ENCODE peak calls at places on chromosome 16, in eight cellular contexts. K is IMR-90, V is H1, U is nephron progenitor cell, O is AG04450, L is GM10248, S is heart right ventricle, D is heart left ventricle. N is an unnamed sample.

GRCh38 chr16:11349599-11350276 is 4.5 kb downstream of the RMI2 start:
- DNase-seq in K (peak), V (no peak), U (no peak), O (no peak), L (no peak), S (peak), D (peak), N (peak)

GRCh38 chr16:11743308-11744074 is 834 bp upstream of the TXNDC11 start:
- DNase-seq in K (peak), V (no peak), U (no peak), O (no peak), L (peak), S (peak), D (peak), N (peak)

GRCh38 chr16:55036371-55036821 is 105.7 kb downstream of the IRX5 start:
- DNase-seq in K (no peak), V (peak), U (no peak), O (no peak), L (no peak), S (no peak), D (no peak), N (no peak)

GRCh38 chr16:68236804-68237242 is 896 bp upstream of the ESRP2 start:
- DNase-seq in K (no peak), V (no peak), U (peak), O (no peak), L (peak), S (no peak), D (no peak), N (no peak)

GRCh38 chr16:2497116-2497630 is 16.6 kb upstream of the ATP6V0C start:
- DNase-seq in K (no peak), V (no peak), U (peak), O (no peak), L (no peak), S (peak), D (peak), N (no peak)

GRCh38 chr16:10067406-10067805 is 114.8 kb downstream of the GRIN2A start:
- DNase-seq in K (no peak), V (no peak), U (no peak), O (no peak), L (no peak), S (no peak), D (no peak), N (no peak)

GRCh38 chr16:89460556-89460955 is 29.8 kb downstream of the ANKRD11 start:
- DNase-seq in K (no peak), V (no peak), U (no peak), O (no peak), L (no peak), S (no peak), D (no peak), N (no peak)

GRCh38 chr16:89312194-89312593 is 94.7 kb downstream of the ZNF778 start:
- DNase-seq in K (no peak), V (no peak), U (no peak), O (no peak), L (no peak), S (no peak), D (no peak), N (no peak)

GRCh38 chr16:890716-891352 is 80.0 kb downstream of the LMF1 start:
- DNase-seq in K (no peak), V (no peak), U (no peak), O (no peak), L (no peak), S (no peak), D (no peak), N (no peak)

GRCh38 chr16:81548901-81549546 is 104.4 kb downstream of the CMIP start:
- DNase-seq in K (no peak), V (no peak), U (no peak), O (no peak), L (no peak), S (no peak), D (no peak), N (no peak)

GRCh38 chr16:89391-90302 is 11.6 kb downstream of the MPG start:
- DNase-seq in K (no peak), V (no peak), U (no peak), O (no peak), L (no peak), S (no peak), D (peak), N (no peak)

GRCh38 chr16:85010446-85010930 is 847 bp downstream of the ZDHHC7 start:
- DNase-seq in K (no peak), V (no peak), U (no peak), O (no peak), L (no peak), S (no peak), D (no peak), N (no peak)

GRCh38 chr16:55330726-55331647 is 7.0 kb downstream of the IRX6 start:
- DNase-seq in K (no peak), V (no peak), U (peak), O (no peak), L (no peak), S (no peak), D (peak), N (no peak)

GRCh38 chr16:49637511-49637910 is 218.4 kb downstream of the ZNF423 start:
- DNase-seq in K (no peak), V (no peak), U (no peak), O (no peak), L (no peak), S (no peak), D (no peak), N (no peak)

GRCh38 chr16:22424161-22424937 is 49.9 kb upstream of the CDR2 start:
- DNase-seq in K (no peak), V (peak), U (no peak), O (no peak), L (no peak), S (no peak), D (peak), N (no peak)

GRCh38 chr16:88868974-88869672 is 2.7 kb upstream of the PABPN1L start:
- DNase-seq in K (no peak), V (no peak), U (no peak), O (no peak), L (no peak), S (no peak), D (no peak), N (no peak)

GRCh38 chr16:50309527-50310307 is 43.4 kb downstream of the ADCY7 start:
- DNase-seq in K (no peak), V (no peak), U (no peak), O (no peak), L (no peak), S (no peak), D (no peak), N (no peak)

GRCh38 chr16:21684199-21684598 is 20.4 kb downstream of the OTOA start:
- DNase-seq in K (no peak), V (peak), U (no peak), O (no peak), L (peak), S (no peak), D (no peak), N (no peak)

GRCh38 chr16:15636392-15636873 is 6.5 kb downstream of the MARF1 start:
- DNase-seq in K (no peak), V (no peak), U (no peak), O (no peak), L (peak), S (no peak), D (no peak), N (no peak)

GRCh38 chr16:89921699-89922476 is 1.3 kb upstream of the TUBB3 start:
- DNase-seq in K (peak), V (peak), U (peak), O (peak), L (no peak), S (peak), D (peak), N (peak)

GRCh38 chr16:79089735-79090284 is 510.7 kb downstream of the MAF start:
- DNase-seq in K (no peak), V (no peak), U (no peak), O (no peak), L (no peak), S (peak), D (no peak), N (no peak)

GRCh38 chr16:2963611-2964415 is at the start of gene KREMEN2:
- DNase-seq in K (no peak), V (peak), U (peak), O (no peak), L (peak), S (no peak), D (no peak), N (no peak)

GRCh38 chr16:3007957-3008748 is 4.6 kb upstream of the CLDN9 start:
- DNase-seq in K (no peak), V (peak), U (no peak), O (no peak), L (no peak), S (no peak), D (no peak), N (peak)

GRCh38 chr16:1158456-1159324 is 5.8 kb downstream of the CACNA1H start:
- DNase-seq in K (peak), V (no peak), U (peak), O (no peak), L (no peak), S (peak), D (peak), N (no peak)

GRCh38 chr16:77336637-77337036 is 98.2 kb downstream of the ADAMTS18 start:
- DNase-seq in K (no peak), V (no peak), U (no peak), O (no peak), L (no peak), S (no peak), D (no peak), N (no peak)

GRCh38 chr16:19655242-19655777 is 62.7 kb downstream of the KNOP1 start:
- DNase-seq in K (no peak), V (no peak), U (no peak), O (no peak), L (no peak), S (no peak), D (no peak), N (no peak)

GRCh38 chr16:19662351-19662750 is 55.7 kb downstream of the KNOP1 start:
- DNase-seq in K (no peak), V (no peak), U (no peak), O (no peak), L (no peak), S (no peak), D (no peak), N (no peak)

GRCh38 chr16:19660432-19660831 is 57.6 kb downstream of the KNOP1 start:
- DNase-seq in K (peak), V (no peak), U (no peak), O (no peak), L (no peak), S (no peak), D (no peak), N (no peak)

GRCh38 chr16:19657831-19658230 is 60.2 kb downstream of the KNOP1 start:
- DNase-seq in K (no peak), V (no peak), U (no peak), O (no peak), L (no peak), S (no peak), D (no peak), N (no peak)

GRCh38 chr16:19659554-19659953 is 58.5 kb downstream of the KNOP1 start:
- DNase-seq in K (peak), V (no peak), U (no peak), O (no peak), L (no peak), S (no peak), D (no peak), N (no peak)
- TF ChIP-seq CTCF in K (no peak), V (no peak), U (no peak), O (no peak), L (no peak), S (peak), D (no peak), N (no peak)

DNA sequence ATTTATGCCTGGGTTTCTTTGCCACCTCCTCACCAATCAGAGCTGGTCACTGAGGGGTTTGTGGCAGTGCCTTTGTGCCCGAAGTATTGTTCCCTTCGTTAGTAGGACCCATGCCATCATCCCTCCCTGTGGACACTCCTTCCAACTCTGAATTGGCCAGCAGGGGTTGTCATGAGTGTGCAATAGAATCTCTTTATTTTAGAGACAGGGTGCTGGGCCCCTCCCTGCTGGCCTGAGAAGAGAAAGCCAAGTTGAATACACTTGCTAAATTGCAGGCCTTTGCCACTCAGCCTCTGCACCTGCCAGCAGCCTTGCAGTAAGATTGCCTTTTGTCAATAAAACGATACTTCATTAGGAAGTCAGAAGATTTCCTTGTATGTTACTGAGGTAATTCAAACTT is 40.7 kb upstream of the SLC12A3 start:
- DNase-seq in K (no peak), V (no peak), U (no peak), O (no peak), L (no peak), S (peak), D (no peak), N (peak)
- TF ChIP-seq CTCF in K (peak), V (no peak), U (no peak), O (peak), L (no peak), S (no peak), D (no peak), N (no peak)

DNA sequence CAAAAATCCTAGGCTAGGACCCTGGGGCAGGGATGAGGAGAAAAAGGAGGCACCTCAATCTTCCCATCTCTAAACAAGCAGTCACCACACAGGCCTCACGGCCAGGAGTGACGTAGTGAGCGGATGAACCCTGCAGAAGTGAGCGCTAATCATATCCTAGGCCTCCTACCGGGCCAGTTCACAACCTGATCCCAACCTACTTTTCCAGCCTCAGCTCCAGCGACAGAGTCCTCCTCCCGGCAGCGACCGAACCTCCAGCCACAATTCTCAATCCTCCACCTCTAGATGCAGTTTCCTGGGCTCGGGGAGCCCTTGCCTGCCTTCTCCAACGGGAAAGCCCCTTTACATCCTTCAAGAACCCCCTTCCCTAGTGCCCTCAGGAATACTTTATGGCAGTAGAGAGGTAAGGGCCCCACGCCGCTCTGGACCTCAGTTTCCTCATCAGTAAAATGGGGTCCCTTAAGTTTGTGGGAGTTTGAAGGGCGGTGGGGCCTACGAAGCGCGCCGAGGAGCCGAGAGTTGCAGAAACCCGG is 1.4 kb downstream of the ZNF668 start:
- DNase-seq in K (peak), V (no peak), U (peak), O (no peak), L (peak), S (no peak), D (no peak), N (no peak)
- TF ChIP-seq CTCF in K (no peak), V (no peak), U (no peak), O (no peak), L (no peak), S (no peak), D (no peak), N (no peak)

DNA sequence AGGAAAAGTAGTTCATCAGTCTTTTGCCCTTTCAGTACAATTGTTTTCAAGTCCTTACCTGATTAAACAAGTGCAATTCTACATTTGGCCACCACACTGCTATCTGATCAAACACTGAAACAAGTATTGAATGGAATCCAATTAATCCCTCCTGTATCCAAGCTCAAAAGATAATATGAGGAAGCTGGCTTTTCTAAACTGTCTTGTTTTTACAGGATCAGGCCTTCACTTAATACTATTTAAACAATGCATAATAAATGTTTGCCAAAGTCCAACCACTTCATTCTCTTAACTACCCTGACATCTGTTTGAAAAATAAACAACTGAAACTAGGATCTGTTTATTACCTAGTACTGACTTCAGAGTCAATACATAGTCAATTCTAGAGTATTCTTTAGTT is 131.6 kb downstream of the MRTFB start:
- DNase-seq in K (no peak), V (no peak), U (no peak), O (no peak), L (no peak), S (no peak), D (no peak), N (no peak)
- TF ChIP-seq CTCF in K (no peak), V (no peak), U (peak), O (peak), L (no peak), S (peak), D (peak), N (no peak)

DNA sequence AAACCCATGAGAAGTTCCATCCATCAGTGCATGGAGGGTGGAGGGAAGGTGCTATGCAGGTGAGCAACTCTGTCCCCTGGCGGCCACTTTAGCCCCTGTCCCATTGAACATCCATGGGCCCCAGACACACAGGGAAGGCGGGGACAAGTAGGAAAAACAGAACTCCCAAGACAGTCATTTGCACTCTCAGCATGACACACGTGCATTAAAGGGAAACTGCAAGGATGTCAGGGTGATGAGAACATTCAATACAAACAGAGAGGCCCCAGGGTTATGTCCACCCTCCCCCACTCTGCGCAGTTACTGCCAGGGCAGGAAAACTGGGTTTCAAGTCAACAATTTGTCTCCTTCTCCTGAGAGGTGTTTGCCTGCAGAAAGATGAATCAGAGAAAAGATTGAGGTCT is 44.0 kb upstream of the AKTIP start:
- DNase-seq in K (peak), V (no peak), U (peak), O (no peak), L (no peak), S (no peak), D (no peak), N (no peak)
- TF ChIP-seq CTCF in K (no peak), V (peak), U (peak), O (no peak), L (peak), S (peak), D (no peak), N (no peak)

DNA sequence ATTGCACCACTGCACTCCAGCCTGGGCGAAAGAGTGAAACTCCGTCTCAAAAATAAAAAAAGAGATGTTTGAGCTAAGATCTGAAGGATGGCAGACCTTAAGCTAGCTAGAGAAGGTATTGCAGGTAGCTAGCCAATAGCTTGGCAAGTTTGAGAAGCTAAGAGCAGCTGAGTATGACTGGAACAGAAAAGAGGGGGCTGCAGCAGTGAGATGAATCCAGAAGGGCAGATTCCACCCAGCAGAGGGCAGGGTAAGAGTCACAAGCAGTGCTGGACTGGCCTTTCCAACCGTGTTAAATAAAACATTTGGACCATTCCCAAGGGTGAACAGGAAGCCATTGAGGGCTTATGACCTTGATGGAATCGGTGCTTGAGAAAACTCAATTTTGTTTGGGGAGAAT is 5.7 kb upstream of the PHAF1 start:
- DNase-seq in K (peak), V (peak), U (peak), O (no peak), L (no peak), S (peak), D (no peak), N (no peak)
- TF ChIP-seq CTCF in K (peak), V (peak), U (peak), O (peak), L (no peak), S (peak), D (peak), N (no peak)

GRCh38 chr16:31473300-31474052 is 1.5 kb downstream of the TGFB1I1 start:
- DNase-seq in K (no peak), V (no peak), U (no peak), O (no peak), L (no peak), S (no peak), D (no peak), N (no peak)

GRCh38 chr16:31471875-31472558 is at the start of gene TGFB1I1:
- DNase-seq in K (peak), V (peak), U (peak), O (peak), L (peak), S (peak), D (peak), N (no peak)

GRCh38 chr16:31471241-31471874 is 594 bp upstream of the TGFB1I1 start:
- DNase-seq in K (peak), V (no peak), U (no peak), O (no peak), L (no peak), S (no peak), D (no peak), N (no peak)

GRCh38 chr16:31474173-31474714 is 2.3 kb downstream of the TGFB1I1 start:
- DNase-seq in K (peak), V (no peak), U (no peak), O (peak), L (no peak), S (no peak), D (no peak), N (no peak)

GRCh38 chr16:31472559-31473203 is 729 bp downstream of the TGFB1I1 start:
- DNase-seq in K (peak), V (peak), U (peak), O (peak), L (peak), S (peak), D (peak), N (peak)
- TF ChIP-seq CTCF in K (peak), V (peak), U (peak), O (peak), L (peak), S (peak), D (peak), N (peak)

DNA sequence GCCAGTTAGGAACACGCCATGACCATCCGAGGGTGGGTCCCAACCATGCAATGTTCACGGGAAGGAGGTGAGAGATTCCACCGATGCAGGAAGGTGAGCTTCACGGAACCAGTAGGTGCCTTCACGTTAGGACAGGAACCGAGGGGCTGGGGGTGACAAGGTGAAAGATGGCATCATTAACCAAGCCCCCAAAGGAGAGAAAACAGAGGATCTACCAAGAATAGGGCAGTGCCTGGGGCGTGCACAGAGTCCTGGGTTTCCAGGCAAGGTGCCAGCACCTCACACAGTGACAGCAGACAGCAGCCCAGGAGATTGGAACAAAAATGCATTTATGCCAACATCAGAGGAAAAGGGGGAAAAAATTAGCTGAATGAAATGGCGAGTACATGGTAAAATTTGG is 137.9 kb downstream of the GSG1L start:
- DNase-seq in K (no peak), V (no peak), U (no peak), O (no peak), L (no peak), S (no peak), D (no peak), N (no peak)
- TF ChIP-seq CTCF in K (no peak), V (no peak), U (no peak), O (no peak), L (no peak), S (no peak), D (no peak), N (no peak)